ENCODE peak calls at places on chromosomes 6 and 20, in four cellular contexts. Q is mammary epithelial cell, U is GM23338, M is fibroblast of lung. B is an unnamed sample. For H3K79me2, the result is how much of the 10 kb centered on the place peaks cover.

GRCh38 chr6:140623498-140623897 is 1249.0 kb upstream of the CITED2 start:
- DNase-seq in Q (peak), U (no peak), M (peak), B (no peak)

GRCh38 chr20:32018269-32019155 is 8.3 kb downstream of the CCM2L start:
- DNase-seq in Q (peak), M (no peak), U (peak), B (peak)

GRCh38 chr20:51529758-51530157 is 12.8 kb downstream of the NFATC2 start:
- DNase-seq in U (no peak), M (no peak), Q (no peak), B (no peak)

GRCh38 chr20:48384147-48384818 is 443.5 kb downstream of the PREX1 start:
- DNase-seq in M (no peak), Q (no peak), U (peak), B (peak)

GRCh38 chr6:11918739-11919605 is 93.1 kb upstream of the HIVEP1 start:
- DNase-seq in U (no peak), M (peak), Q (no peak), B (no peak)

GRCh38 chr20:32546918-32547752 is 38.0 kb downstream of the NOL4L start:
- DNase-seq in M (no peak), U (no peak), Q (no peak), B (no peak)

GRCh38 chr20:57746832-57747404 is 37.1 kb upstream of the PMEPA1 start:
- DNase-seq in U (no peak), Q (no peak), M (no peak), B (no peak)

GRCh38 chr6:46949662-46950280 is 28.0 kb upstream of the ADGRF5 start:
- DNase-seq in Q (no peak), M (no peak), U (no peak), B (no peak)

GRCh38 chr20:9989066-9989724 is 45.6 kb upstream of the ANKEF1 start:
- DNase-seq in U (no peak), M (peak), Q (peak), B (no peak)

GRCh38 chr20:13105864-13106457 is 97.2 kb downstream of the SPTLC3 start:
- DNase-seq in U (peak), Q (peak), M (peak), B (no peak)

GRCh38 chr6:105326838-105327745 is 75.8 kb downstream of the PREP start:
- DNase-seq in Q (peak), M (peak), U (no peak), B (peak)

GRCh38 chr6:31246051-31246495 is 25.8 kb downstream of the HLA-C start:
- DNase-seq in Q (peak), U (peak), M (peak), B (peak)

GRCh38 chr20:58669287-58670006 is 18.4 kb downstream of the STX16 start:
- DNase-seq in U (peak), M (no peak), Q (no peak), B (no peak)

GRCh38 chr6:73694711-73695411 is 1.1 kb upstream of the CD109 start:
- DNase-seq in Q (peak), M (peak), U (no peak), B (peak)

GRCh38 chr6:19902201-19902600 is 65.0 kb downstream of the ID4 start:
- DNase-seq in U (no peak), Q (no peak), M (no peak), B (no peak)

GRCh38 chr6:98653171-98653570 is 181.2 kb upstream of the POU3F2 start:
- DNase-seq in U (no peak), Q (peak), M (peak), B (no peak)

GRCh38 chr20:5511930-5512329 is 195.2 kb upstream of the PROKR2 start:
- DNase-seq in Q (no peak), M (no peak), U (no peak), B (no peak)

GRCh38 chr6:148538251-148539190 is 195.9 kb downstream of the SASH1 start:
- DNase-seq in Q (no peak), U (no peak), M (peak), B (no peak)

GRCh38 chr6:18425218-18425617 is 38.1 kb downstream of the RNF144B start:
- DNase-seq in M (no peak), U (no peak), Q (no peak), B (peak)

GRCh38 chr6:130032758-130033323 is 14.5 kb downstream of the L3MBTL3 start:
- DNase-seq in M (no peak), U (no peak), Q (no peak), B (no peak)

GRCh38 chr6:3891889-3892288 is 42.7 kb downstream of the FAM50B start:
- DNase-seq in Q (no peak), U (no peak), M (no peak), B (no peak)

GRCh38 chr20:60040471-60041162 is 82.4 kb downstream of the CDH26 start:
- DNase-seq in Q (no peak), U (no peak), M (no peak), B (no peak)

GRCh38 chr6:4010682-4011081 is 68.3 kb downstream of the FAM217A start:
- DNase-seq in U (no peak), Q (peak), M (no peak), B (no peak)

GRCh38 chr20:53865905-53866786 is 204.2 kb downstream of the BCAS1 start:
- DNase-seq in U (peak), Q (peak), M (peak), B (peak)

GRCh38 chr6:101689695-101690094 is 296.2 kb downstream of the GRIK2 start:
- DNase-seq in M (no peak), Q (peak), U (no peak), B (no peak)

GRCh38 chr6:18515767-18516166 is 128.6 kb downstream of the RNF144B start:
- DNase-seq in M (peak), Q (no peak), U (no peak), B (no peak)

GRCh38 chr20:25250508-25250907 is 2.6 kb downstream of the PYGB start:
- DNase-seq in M (peak), Q (no peak), U (no peak), B (no peak)

GRCh38 chr20:25251019-25251418 is 3.1 kb downstream of the PYGB start:
- DNase-seq in U (no peak), M (no peak), Q (no peak), B (no peak)

GRCh38 chr20:25252226-25252625 is 4.3 kb downstream of the PYGB start:
- DNase-seq in M (no peak), Q (no peak), U (no peak), B (no peak)

GRCh38 chr20:25252686-25253421 is 5.0 kb downstream of the PYGB start:
- DNase-seq in M (no peak), U (no peak), Q (peak), B (peak)

DNA sequence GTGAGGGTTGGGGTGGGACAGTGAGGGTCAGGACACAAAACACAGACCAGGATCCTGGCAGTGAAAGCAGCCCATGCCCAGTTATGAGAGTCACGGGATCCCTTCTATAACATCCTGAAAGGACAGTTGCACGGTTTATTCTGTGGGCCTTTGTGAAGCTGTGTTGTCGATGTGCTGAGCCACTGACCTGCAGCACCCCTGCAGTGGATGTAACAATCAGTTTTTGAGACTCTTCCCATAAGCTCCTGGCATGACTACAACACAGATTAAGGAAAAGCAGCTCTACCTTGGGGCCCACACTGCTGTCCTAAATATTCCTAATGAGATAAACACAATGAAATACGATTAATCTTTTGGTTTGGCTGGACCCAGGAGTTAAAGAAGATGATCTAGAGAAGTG is 3.7 kb downstream of the PYGB start:
- DNase-seq in U (no peak), Q (no peak), M (no peak), B (no peak)
- H3K79me2 ChIP-seq in U (half or more), Q (half or more), M (half or more), B (half or more)

GRCh38 chr6:2157441-2158127 is 87.8 kb downstream of the GMDS start:
- DNase-seq in Q (peak), U (no peak), M (peak), B (no peak)

GRCh38 chr6:2165216-2165725 is 80.1 kb downstream of the GMDS start:
- DNase-seq in M (no peak), U (no peak), Q (peak), B (no peak)

GRCh38 chr6:2164481-2164880 is 80.9 kb downstream of the GMDS start:
- DNase-seq in Q (no peak), M (no peak), U (peak), B (no peak)

GRCh38 chr6:2158596-2159271 is 86.7 kb downstream of the GMDS start:
- DNase-seq in Q (no peak), M (peak), U (peak), B (no peak)

GRCh38 chr6:2162089-2162465 is 83.3 kb downstream of the GMDS start:
- DNase-seq in Q (peak), U (no peak), M (no peak), B (peak)
- H3K4me2 ChIP-seq in Q (no peak), U (no peak), M (no peak), B (peak)

DNA sequence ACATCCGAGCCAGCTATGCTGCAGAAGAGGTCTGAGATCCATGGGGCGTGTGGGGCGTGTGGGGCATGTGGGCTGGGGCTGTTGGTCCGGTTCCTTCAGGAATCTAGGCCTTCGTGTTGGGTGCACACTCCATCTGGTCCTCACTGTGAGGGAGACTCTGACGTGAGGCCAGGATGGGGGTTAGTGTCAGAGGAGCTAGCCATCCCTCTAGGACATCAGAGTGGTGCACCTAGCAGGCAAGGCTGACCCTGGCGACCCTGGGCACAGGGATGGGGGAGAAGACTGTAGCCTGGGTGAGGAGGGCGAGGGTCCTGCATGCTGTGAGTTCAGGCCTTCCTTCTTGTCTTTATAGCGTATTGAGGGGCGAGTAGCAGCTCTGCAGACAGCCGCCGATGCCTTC is 8.7 kb upstream of the PTPRA start:
- DNase-seq in Q (no peak), U (no peak), M (no peak), B (no peak)
- H3K79me2 ChIP-seq in Q (under half), U (under half), M (under half), B (under half)

DNA sequence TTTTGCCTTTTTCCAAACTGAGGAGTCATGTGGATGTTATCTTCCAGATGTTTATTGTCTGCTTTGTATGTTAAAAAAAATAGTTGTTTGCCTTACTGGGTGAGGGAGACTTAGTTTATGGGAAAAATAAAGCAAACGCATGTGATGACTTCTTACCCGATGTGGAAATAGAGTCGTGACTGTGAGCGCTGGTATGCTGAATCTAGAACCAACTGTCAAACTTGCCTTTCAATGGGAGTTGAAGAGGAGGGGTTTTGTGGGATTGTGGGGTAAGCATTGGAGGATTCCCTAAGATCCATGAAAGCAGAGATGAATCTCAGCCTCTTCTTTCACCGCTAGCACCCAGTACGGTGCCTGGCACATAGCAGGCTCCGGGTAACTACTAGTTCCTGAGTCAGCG is 5.4 kb downstream of the DCBLD1 start:
- DNase-seq in U (no peak), Q (no peak), M (no peak), B (no peak)
- H3K4me2 ChIP-seq in U (no peak), Q (no peak), M (no peak), B (no peak)

GRCh38 chr6:133418108-133418507 is 177.0 kb downstream of the EYA4 start:
- DNase-seq in Q (no peak), U (no peak), M (no peak), B (no peak)
- H3K79me2 ChIP-seq in Q (under half), U (under half), M (under half), B (under half)

GRCh38 chr20:25985597-25985996 is 288.9 kb upstream of the ZNF337 start:
- DNase-seq in M (no peak), Q (no peak), U (no peak), B (no peak)

GRCh38 chr20:25991051-25991755 is 294.6 kb upstream of the ZNF337 start:
- DNase-seq in M (no peak), Q (no peak), U (no peak), B (no peak)

GRCh38 chr20:25984933-25985332 is 288.3 kb upstream of the ZNF337 start:
- DNase-seq in M (no peak), Q (no peak), U (no peak), B (no peak)

GRCh38 chr20:25989196-25989595 is 292.5 kb upstream of the ZNF337 start:
- DNase-seq in Q (no peak), M (no peak), U (no peak), B (no peak)

GRCh38 chr20:25987073-25987927 is 290.6 kb upstream of the ZNF337 start:
- DNase-seq in U (peak), M (peak), Q (peak), B (no peak)
- H3K4me2 ChIP-seq in U (peak), M (peak), Q (no peak), B (no peak)

GRCh38 chr6:2890981-2891767 is 11.9 kb downstream of the SERPINB9 start:
- DNase-seq in M (no peak), U (no peak), Q (no peak), B (no peak)
- H3K79me2 ChIP-seq in M (under half), U (under half), Q (under half), B (under half)

GRCh38 chr6:13538084-13538483 is 36.3 kb upstream of the SIRT5 start:
- DNase-seq in Q (peak), U (peak), M (peak), B (peak)
- H3K4me2 ChIP-seq in Q (no peak), U (no peak), M (no peak), B (no peak)

DNA sequence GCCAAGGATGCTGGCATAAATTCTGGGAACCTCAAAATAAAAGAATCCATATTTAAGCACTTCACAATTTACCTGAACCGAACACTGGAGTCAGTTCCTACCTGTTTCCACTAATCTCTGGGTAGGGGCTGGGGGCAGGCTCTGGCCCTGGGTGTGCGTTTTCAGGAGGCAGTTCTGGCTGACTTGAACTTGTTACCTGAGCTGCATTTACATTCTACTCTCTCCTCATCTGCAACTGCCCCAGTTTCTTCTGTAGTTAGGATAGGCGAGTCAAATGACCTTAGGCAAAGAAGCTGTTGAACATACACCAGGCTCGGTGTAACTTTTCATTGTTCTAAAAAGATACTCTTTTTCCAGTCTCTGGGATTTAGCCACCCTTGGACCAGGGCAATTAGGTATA is 13.2 kb downstream of the CARMIL1 start:
- DNase-seq in M (no peak), U (no peak), Q (peak), B (no peak)
- H3K79me2 ChIP-seq in M (under half), U (half or more), Q (half or more), B (under half)

B was measured in PC-9.